ENCODE peak calls at places on chromosome 9, in seven cellular contexts. F is NCI-H187; R is GM03348; N is stimulated activated CD4-positive, alpha-beta T cell treated with anti-CD3 and anti-CD28 coated beads, Interleukin-15, amount 100 ng/mL, for 1 hour; Z is HT-29; H is transverse colon; U is activated naive CD4-positive, alpha-beta T cell treated with Interleukin-2 at 50 U/mL for 16 hours. P is an unnamed sample.

GRCh38 chr9:73151653-73152382 is at the start of gene ANXA1:
- DNase-seq in F (no peak), R (peak; percentile 60), N (no peak), Z (peak; percentile 88), H (no peak), U (no peak), P (no peak)

GRCh38 chr9:80491086-80491749 is 919.5 kb downstream of the TLE4 start:
- DNase-seq in F (no peak), R (no peak), N (no peak), Z (no peak), H (no peak), U (no peak), P (no peak)

GRCh38 chr9:107158321-107158720 is 124.8 kb upstream of the RAD23B start:
- DNase-seq in F (no peak), R (peak; percentile 58), N (no peak), Z (peak; percentile 59), H (no peak), U (no peak), P (no peak)

GRCh38 chr9:92980085-92980745 is 32.9 kb downstream of the FGD3 start:
- DNase-seq in F (no peak), R (no peak), N (no peak), Z (no peak), H (no peak), U (peak; percentile 23), P (no peak)

GRCh38 chr9:100472725-100473261 is at the start of gene TMEFF1:
- DNase-seq in F (peak; percentile 7), R (peak; percentile 91), N (peak; percentile 34), Z (no peak), H (peak; percentile 27), U (peak; percentile 41), P (peak; percentile 21)

GRCh38 chr9:2053883-2054845 is 39.0 kb downstream of the SMARCA2 start:
- DNase-seq in F (no peak), R (peak; percentile 37), N (no peak), Z (no peak), H (peak; percentile 52), U (peak; percentile 74), P (peak; percentile 47)

GRCh38 chr9:8074645-8075044 is 275.1 kb upstream of the DMAC1 start:
- DNase-seq in F (no peak), R (no peak), N (no peak), Z (no peak), H (no peak), U (no peak), P (no peak)

GRCh38 chr9:126981218-126981617 is 66.6 kb downstream of the RALGPS1 start:
- DNase-seq in F (no peak), R (no peak), N (no peak), Z (no peak), H (no peak), U (no peak), P (no peak)

GRCh38 chr9:31355965-31356364 is 1028.5 kb upstream of the ACO1 start:
- DNase-seq in F (no peak), R (no peak), N (no peak), Z (no peak), H (no peak), U (no peak), P (no peak)

GRCh38 chr9:127968717-127969383 is 11.9 kb downstream of the EEIG1 start:
- DNase-seq in F (no peak), R (peak; percentile 88), N (no peak), Z (peak; percentile 73), H (peak; percentile 65), U (no peak), P (peak; percentile 64)

GRCh38 chr9:82882133-82882532 is 180.8 kb downstream of the RASEF start:
- DNase-seq in F (no peak), R (no peak), N (no peak), Z (no peak), H (no peak), U (no peak), P (no peak)

GRCh38 chr9:133515240-133515610 is 9.5 kb downstream of the MYMK start:
- DNase-seq in F (no peak), R (no peak), N (no peak), Z (no peak), H (no peak), U (no peak), P (no peak)

GRCh38 chr9:107119294-107119693 is 163.8 kb upstream of the RAD23B start:
- DNase-seq in F (no peak), R (no peak), N (no peak), Z (no peak), H (no peak), U (no peak), P (no peak)

GRCh38 chr9:79371948-79372555 is 199.7 kb upstream of the TLE4 start:
- DNase-seq in F (no peak), R (peak; percentile 13), N (no peak), Z (no peak), H (no peak), U (no peak), P (no peak)

GRCh38 chr9:121599186-121599871 is 52.1 kb upstream of the DAB2IP start:
- DNase-seq in F (no peak), R (peak; percentile 88), N (no peak), Z (peak; percentile 64), H (peak; percentile 65), U (no peak), P (peak; percentile 77)

GRCh38 chr9:89038354-89039091 is 47.3 kb downstream of the S1PR3 start:
- DNase-seq in F (no peak), R (peak; percentile 86), N (no peak), Z (no peak), H (no peak), U (no peak), P (no peak)

GRCh38 chr9:133236291-133237071 is 27.4 kb upstream of the OBP2B start:
- DNase-seq in F (no peak), R (peak; percentile 3), N (no peak), Z (no peak), H (no peak), U (no peak), P (no peak)

GRCh38 chr9:123225374-123225813 is 43.0 kb downstream of the STRBP start:
- DNase-seq in F (no peak), R (peak; percentile 65), N (peak; percentile 20), Z (peak; percentile 16), H (peak; percentile 33), U (peak; percentile 66), P (no peak)